ENCODE peak calls at places on chromosomes 3 and 15, in five cellular contexts. One of them, this sample, is unnamed.

GRCh38 chr3:9727041-9727595 is 4.4 kb upstream of the BRPF1 start:
- DNase-seq in H9: peak; percentile 90
- DNase-seq in HepG2: peak; percentile 42
- DNase-seq in A549: peak; percentile 75
- DNase-seq in OCI-LY7: peak; percentile 84
- DNase-seq in this sample: no peak

GRCh38 chr3:139423232-139423631 is 33.8 kb upstream of the COPB2 start:
- DNase-seq in H9: no peak
- DNase-seq in HepG2: no peak
- DNase-seq in A549: no peak
- DNase-seq in OCI-LY7: no peak
- DNase-seq in this sample: no peak

GRCh38 chr3:183560607-183561006 is 5.1 kb upstream of the KLHL6 start:
- DNase-seq in H9: peak; percentile 58
- DNase-seq in HepG2: no peak
- DNase-seq in A549: peak; percentile 15
- DNase-seq in OCI-LY7: peak; percentile 81
- DNase-seq in this sample: no peak

GRCh38 chr15:73387507-73388255 is 18.9 kb upstream of the HCN4 start:
- DNase-seq in H9: no peak
- DNase-seq in HepG2: no peak
- DNase-seq in A549: no peak
- DNase-seq in OCI-LY7: no peak
- DNase-seq in this sample: no peak

GRCh38 chr3:128878556-128879124 is 780 bp upstream of the ACAD9 start:
- DNase-seq in H9: no peak
- DNase-seq in HepG2: peak; percentile 15
- DNase-seq in A549: no peak
- DNase-seq in OCI-LY7: peak; percentile 53
- DNase-seq in this sample: no peak

GRCh38 chr3:98333989-98334606 is 19.6 kb upstream of the OR5K4 start:
- DNase-seq in H9: no peak
- DNase-seq in HepG2: no peak
- DNase-seq in A549: no peak
- DNase-seq in OCI-LY7: peak; percentile 46
- DNase-seq in this sample: no peak

GRCh38 chr3:193465992-193466618 is 87.6 kb upstream of the ATP13A5 start:
- DNase-seq in H9: no peak
- DNase-seq in HepG2: no peak
- DNase-seq in A549: no peak
- DNase-seq in OCI-LY7: no peak
- DNase-seq in this sample: no peak

GRCh38 chr3:13303410-13303809 is 116.7 kb downstream of the NUP210 start:
- DNase-seq in H9: no peak
- DNase-seq in HepG2: no peak
- DNase-seq in A549: no peak
- DNase-seq in OCI-LY7: no peak
- DNase-seq in this sample: no peak

GRCh38 chr3:42473083-42473932 is 29.1 kb upstream of the VIPR1 start:
- DNase-seq in H9: no peak
- DNase-seq in HepG2: no peak
- DNase-seq in A549: no peak
- DNase-seq in OCI-LY7: no peak
- DNase-seq in this sample: no peak

GRCh38 chr3:72494076-72495000 is 353.9 kb downstream of the SHQ1 start:
- DNase-seq in H9: no peak
- DNase-seq in HepG2: no peak
- DNase-seq in A549: no peak
- DNase-seq in OCI-LY7: no peak
- DNase-seq in this sample: no peak

GRCh38 chr3:43289401-43289800 is 3.1 kb downstream of the SNRK start:
- DNase-seq in H9: no peak
- DNase-seq in HepG2: no peak
- DNase-seq in A549: no peak
- DNase-seq in OCI-LY7: no peak
- DNase-seq in this sample: no peak

GRCh38 chr3:183449391-183449790 is 21.0 kb upstream of the MCF2L2 start:
- DNase-seq in H9: no peak
- DNase-seq in HepG2: peak; percentile 10
- DNase-seq in A549: no peak
- DNase-seq in OCI-LY7: peak; percentile 16
- DNase-seq in this sample: no peak

GRCh38 chr3:152307829-152308474 is 39.2 kb downstream of the MBNL1 start:
- DNase-seq in H9: no peak
- DNase-seq in HepG2: peak; percentile 58
- DNase-seq in A549: peak; percentile 84
- DNase-seq in OCI-LY7: no peak
- DNase-seq in this sample: no peak

GRCh38 chr3:5187920-5188418 is 462 bp downstream of the EDEM1 start:
- DNase-seq in H9: peak; percentile 41
- DNase-seq in HepG2: no peak
- DNase-seq in A549: peak; percentile 38
- DNase-seq in OCI-LY7: no peak
- DNase-seq in this sample: no peak

GRCh38 chr3:112293368-112294321 is at the start of gene SLC9C1:
- DNase-seq in H9: peak; percentile 67
- DNase-seq in HepG2: peak; percentile 38
- DNase-seq in A549: peak; percentile 73
- DNase-seq in OCI-LY7: peak; percentile 86
- DNase-seq in this sample: peak; percentile 56

GRCh38 chr3:174945276-174945675 is 86.1 kb downstream of the NAALADL2 start:
- DNase-seq in H9: no peak
- DNase-seq in HepG2: no peak
- DNase-seq in A549: no peak
- DNase-seq in OCI-LY7: no peak
- DNase-seq in this sample: no peak

GRCh38 chr3:171813897-171814460 is 3.7 kb upstream of the PLD1 start:
- DNase-seq in H9: no peak
- DNase-seq in HepG2: no peak
- DNase-seq in A549: no peak
- DNase-seq in OCI-LY7: peak; percentile 9
- DNase-seq in this sample: no peak

GRCh38 chr3:182980204-182981037 is at the start of gene DCUN1D1:
- DNase-seq in H9: peak; percentile 86
- DNase-seq in HepG2: peak; percentile 71
- DNase-seq in A549: peak; percentile 77
- DNase-seq in OCI-LY7: peak; percentile 85
- DNase-seq in this sample: peak; percentile 88

GRCh38 chr3:162376761-162377160 is 880.2 kb downstream of the OTOL1 start:
- DNase-seq in H9: no peak
- DNase-seq in HepG2: no peak
- DNase-seq in A549: no peak
- DNase-seq in OCI-LY7: no peak
- DNase-seq in this sample: no peak

GRCh38 chr3:173774275-173774674 is 376.7 kb downstream of the NLGN1 start:
- DNase-seq in H9: no peak
- DNase-seq in HepG2: no peak
- DNase-seq in A549: no peak
- DNase-seq in OCI-LY7: no peak
- DNase-seq in this sample: no peak

GRCh38 chr3:149555941-149556340 is 81.4 kb downstream of the TM4SF4 start:
- DNase-seq in H9: no peak
- DNase-seq in HepG2: no peak
- DNase-seq in A549: no peak
- DNase-seq in OCI-LY7: no peak
- DNase-seq in this sample: no peak

GRCh38 chr15:39629376-39629775 is 48.5 kb downstream of the THBS1 start:
- DNase-seq in H9: no peak
- DNase-seq in HepG2: no peak
- DNase-seq in A549: no peak
- DNase-seq in OCI-LY7: no peak
- DNase-seq in this sample: no peak

GRCh38 chr15:90895571-90896117 is 7.5 kb upstream of the MAN2A2 start:
- DNase-seq in H9: no peak
- DNase-seq in HepG2: no peak
- DNase-seq in A549: peak; percentile 43
- DNase-seq in OCI-LY7: no peak
- DNase-seq in this sample: no peak

GRCh38 chr15:78574944-78575343 is 9.6 kb downstream of the CHRNA5 start:
- DNase-seq in H9: no peak
- DNase-seq in HepG2: no peak
- DNase-seq in A549: no peak
- DNase-seq in OCI-LY7: no peak
- DNase-seq in this sample: no peak

GRCh38 chr15:75840659-75841058 is 2.6 kb upstream of the UBE2Q2 start:
- DNase-seq in H9: no peak
- DNase-seq in HepG2: no peak
- DNase-seq in A549: peak; percentile 71
- DNase-seq in OCI-LY7: no peak
- DNase-seq in this sample: no peak

DNA sequence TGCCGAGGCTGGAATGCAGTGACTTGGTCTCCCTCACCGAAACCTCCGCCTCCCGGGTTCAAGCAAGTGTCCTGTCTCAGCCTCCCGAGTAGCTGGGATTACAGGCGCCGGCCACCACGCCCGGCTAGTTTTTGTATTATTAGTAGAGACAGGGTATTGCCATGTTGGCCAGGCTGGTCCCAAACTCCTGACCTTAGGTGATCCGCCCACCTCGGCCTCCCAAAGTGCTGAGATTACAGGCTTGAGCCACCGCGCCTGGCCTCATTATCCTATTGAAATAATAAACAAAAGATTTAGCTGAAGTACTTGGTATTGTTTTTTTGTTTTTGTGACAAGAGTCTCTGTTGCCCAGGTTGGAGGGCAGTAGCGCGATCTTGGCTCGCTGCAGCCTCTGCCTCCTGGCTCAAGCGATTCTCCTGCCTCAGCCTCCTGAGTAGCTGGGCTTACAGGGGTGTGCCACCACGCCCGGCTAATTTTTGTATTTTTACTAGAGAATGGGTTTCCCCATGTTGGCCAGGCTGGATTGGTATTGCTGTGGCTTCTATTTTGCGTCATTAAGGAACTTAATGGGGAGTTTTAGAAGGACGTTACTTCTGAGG is 1.5 kb downstream of the RPL35A start:
- DNase-seq in H9: no peak
- DNase-seq in HepG2: no peak
- DNase-seq in A549: no peak
- DNase-seq in OCI-LY7: no peak
- DNase-seq in this sample: no peak
- H3K4me2 ChIP-seq in H9: peak overlapping the region; percentile 64
- H3K4me2 ChIP-seq in HepG2: peak overlapping the region; percentile 85
- H3K4me2 ChIP-seq in A549: peak overlapping the region; percentile 84
- H3K4me2 ChIP-seq in OCI-LY7: peak overlapping the region; percentile 77
- H3K4me2 ChIP-seq in this sample: peak overlapping the region; percentile 47

DNA sequence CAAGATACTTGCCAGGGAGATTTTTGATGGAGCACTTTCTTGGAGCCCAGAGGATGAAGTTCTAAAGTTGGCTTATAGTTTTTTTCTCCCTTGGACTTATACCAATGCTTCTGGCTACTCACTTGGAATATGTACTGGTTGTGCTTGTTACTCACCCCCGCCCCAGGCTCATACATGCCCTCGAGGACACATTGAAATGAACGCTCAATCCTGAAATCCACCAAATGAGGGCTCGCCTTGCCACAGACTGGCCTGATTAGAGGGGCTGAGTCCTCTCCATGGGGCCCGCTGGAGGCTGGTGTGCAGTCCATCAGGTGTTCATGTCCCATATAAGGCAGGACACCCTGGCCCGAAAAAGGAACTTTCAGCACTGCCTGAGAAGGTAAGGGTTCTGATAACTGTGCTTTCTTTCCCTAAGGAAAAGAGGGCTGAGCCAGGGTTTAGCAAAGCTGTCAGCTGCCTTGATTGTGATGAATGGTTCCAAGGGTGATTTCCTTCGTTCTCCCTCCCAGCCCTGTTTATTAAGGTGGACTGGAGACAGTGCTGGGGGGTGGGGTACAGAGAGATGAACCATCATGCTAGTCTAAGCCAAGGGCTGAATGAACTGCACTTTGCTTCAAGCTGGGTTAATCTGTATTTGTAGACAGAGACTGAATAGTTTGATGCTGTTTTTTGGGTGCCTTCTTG is 10.6 kb downstream of the PXYLP1 start:
- DNase-seq in H9: no peak
- DNase-seq in HepG2: no peak
- DNase-seq in A549: no peak
- DNase-seq in OCI-LY7: no peak
- DNase-seq in this sample: no peak
- H3K4me2 ChIP-seq in H9: no peak overlapping the region
- H3K4me2 ChIP-seq in HepG2: no peak overlapping the region
- H3K4me2 ChIP-seq in A549: no peak overlapping the region
- H3K4me2 ChIP-seq in OCI-LY7: no peak overlapping the region
- H3K4me2 ChIP-seq in this sample: no peak overlapping the region

GRCh38 chr3:55698826-55699225 is 211.7 kb upstream of the WNT5A start:
- DNase-seq in H9: no peak
- DNase-seq in HepG2: no peak
- DNase-seq in A549: no peak
- DNase-seq in OCI-LY7: no peak
- DNase-seq in this sample: no peak
- H3K4me2 ChIP-seq in H9: no peak overlapping the region
- H3K4me2 ChIP-seq in HepG2: no peak overlapping the region
- H3K4me2 ChIP-seq in A549: no peak overlapping the region
- H3K4me2 ChIP-seq in OCI-LY7: no peak overlapping the region
- H3K4me2 ChIP-seq in this sample: no peak overlapping the region

DNA sequence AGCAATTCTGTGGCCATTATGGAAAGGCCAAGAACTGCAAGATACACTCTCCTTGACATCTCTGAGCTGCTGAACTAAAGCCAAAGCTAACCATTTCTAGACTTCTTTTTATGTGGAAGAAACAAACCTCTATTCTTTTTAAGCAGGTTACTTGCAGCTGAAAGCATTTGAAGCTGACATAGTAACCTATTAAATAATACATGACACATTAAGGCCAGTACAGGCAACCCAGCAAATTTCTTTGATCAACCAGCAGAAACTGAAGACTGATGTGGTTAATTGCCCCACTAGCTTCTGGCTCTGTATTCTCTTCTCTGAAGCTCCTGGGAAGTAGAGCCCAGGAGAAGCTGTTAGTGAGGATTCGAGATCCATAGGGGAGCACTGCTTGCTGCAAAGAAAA is 17.4 kb downstream of the FHIT start:
- DNase-seq in H9: no peak
- DNase-seq in HepG2: no peak
- DNase-seq in A549: no peak
- DNase-seq in OCI-LY7: no peak
- DNase-seq in this sample: no peak
- H3K4me2 ChIP-seq in H9: no peak overlapping the region
- H3K4me2 ChIP-seq in HepG2: no peak overlapping the region
- H3K4me2 ChIP-seq in A549: no peak overlapping the region
- H3K4me2 ChIP-seq in OCI-LY7: no peak overlapping the region
- H3K4me2 ChIP-seq in this sample: no peak overlapping the region

GRCh38 chr15:68593826-68594532 is 15.2 kb downstream of the CORO2B start:
- DNase-seq in H9: no peak
- DNase-seq in HepG2: no peak
- DNase-seq in A549: no peak
- DNase-seq in OCI-LY7: peak; percentile 34
- DNase-seq in this sample: no peak
- H3K4me2 ChIP-seq in H9: no peak overlapping the region
- H3K4me2 ChIP-seq in HepG2: no peak overlapping the region
- H3K4me2 ChIP-seq in A549: no peak overlapping the region
- H3K4me2 ChIP-seq in OCI-LY7: no peak overlapping the region
- H3K4me2 ChIP-seq in this sample: no peak overlapping the region

DNA sequence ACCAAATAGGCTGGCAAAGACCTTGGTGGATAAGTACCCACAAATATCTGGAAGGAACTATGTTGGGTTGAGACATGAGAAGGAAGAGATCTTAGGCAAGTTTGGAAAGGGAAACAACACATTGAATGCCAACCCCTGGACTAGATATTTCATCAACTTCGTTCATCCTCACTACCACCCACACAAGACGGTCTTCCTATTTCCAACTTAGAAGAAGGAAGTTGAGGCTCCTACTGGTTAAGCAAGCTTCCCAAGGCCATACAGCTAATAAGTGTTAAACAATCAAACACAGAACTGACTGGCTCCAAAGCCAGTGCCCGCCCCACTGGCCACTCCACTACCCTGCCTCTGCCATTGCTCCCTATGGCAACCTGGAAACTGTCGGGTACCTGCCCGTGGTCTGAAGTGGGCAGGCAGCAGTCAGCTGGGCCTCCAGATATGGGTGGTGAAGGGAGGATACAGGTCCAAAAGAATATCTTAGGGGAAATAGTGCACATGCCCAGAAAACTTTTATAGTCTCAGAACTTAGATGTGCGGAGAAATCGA is 94.9 kb downstream of the LIPC start:
- DNase-seq in H9: no peak
- DNase-seq in HepG2: no peak
- DNase-seq in A549: no peak
- DNase-seq in OCI-LY7: no peak
- DNase-seq in this sample: no peak
- H3K4me2 ChIP-seq in H9: no peak overlapping the region
- H3K4me2 ChIP-seq in HepG2: no peak overlapping the region
- H3K4me2 ChIP-seq in A549: peak overlapping the region; percentile 65
- H3K4me2 ChIP-seq in OCI-LY7: no peak overlapping the region
- H3K4me2 ChIP-seq in this sample: no peak overlapping the region